ENCODE peak calls at places on chromosomes 13 and 19, in six cellular contexts. E, P, N, C, H and Y are unnamed samples.
A peak's percentile ranks its signal among the peaks of the same experiment; 100 is the strongest.

GRCh38 chr13:52786747-52787146 is 47.1 kb upstream of the CNMD start:
- DNase-seq in E (no peak), P (no peak), N (no peak), C (no peak), H (no peak), Y (no peak)

GRCh38 chr19:19026299-19026971 is 6.9 kb downstream of the SUGP2 start:
- DNase-seq in E (no peak), P (peak; percentile 42), N (no peak), C (no peak), H (peak; percentile 66), Y (peak; percentile 21)

GRCh38 chr19:21587117-21587461 is 81.7 kb downstream of the ZNF429 start:
- DNase-seq in E (no peak), P (peak; percentile 58), N (no peak), C (peak; percentile 38), H (peak; percentile 22), Y (no peak)

GRCh38 chr13:29594310-29594709 is 1.2 kb downstream of the SLC7A1 start:
- DNase-seq in E (peak; percentile 69), P (peak; percentile 64), N (peak; percentile 89), C (no peak), H (peak; percentile 37), Y (peak; percentile 54)

GRCh38 chr13:113863511-113864302 is at the start of gene GAS6:
- DNase-seq in E (peak; percentile 81), P (peak; percentile 74), N (no peak), C (peak; percentile 79), H (peak; percentile 76), Y (peak; percentile 31)

GRCh38 chr19:39676004-39676403 is 20.3 kb downstream of the LGALS16 start:
- DNase-seq in E (no peak), P (no peak), N (no peak), C (no peak), H (no peak), Y (no peak)

GRCh38 chr19:16435238-16435911 is 36.4 kb downstream of the EPS15L1 start:
- DNase-seq in E (peak; percentile 63), P (peak; percentile 33), N (peak; percentile 96), C (peak; percentile 55), H (no peak), Y (peak; percentile 96)

GRCh38 chr13:51240888-51241475 is 18.8 kb downstream of the FAM124A start:
- DNase-seq in E (no peak), P (no peak), N (no peak), C (no peak), H (no peak), Y (peak; percentile 51)

GRCh38 chr13:97380696-97381095 is 53.3 kb upstream of the RAP2A start:
- DNase-seq in E (no peak), P (no peak), N (no peak), C (no peak), H (no peak), Y (no peak)

GRCh38 chr19:50669319-50670101 is 20.3 kb downstream of the C19orf81 start:
- DNase-seq in E (peak; percentile 57), P (peak; percentile 27), N (no peak), C (no peak), H (no peak), Y (peak; percentile 51)

GRCh38 chr19:45999653-46000121 is 4.4 kb downstream of the CCDC61 start:
- DNase-seq in E (no peak), P (peak; percentile 25), N (no peak), C (no peak), H (no peak), Y (no peak)

GRCh38 chr13:74061939-74062595 is 72.1 kb downstream of the KLF12 start:
- DNase-seq in E (no peak), P (no peak), N (peak; percentile 50), C (no peak), H (no peak), Y (peak; percentile 36)

GRCh38 chr19:35959040-35959967 is 23.1 kb downstream of the LRFN3 start:
- DNase-seq in E (peak; percentile 85), P (peak; percentile 39), N (no peak), C (peak; percentile 33), H (peak; percentile 59), Y (no peak)
- H3K4me3 ChIP-seq in E (peak overlapping the region; percentile 34), P (no peak overlapping the region), N (no peak overlapping the region), C (no peak overlapping the region), H (no peak overlapping the region), Y (no peak overlapping the region)

DNA sequence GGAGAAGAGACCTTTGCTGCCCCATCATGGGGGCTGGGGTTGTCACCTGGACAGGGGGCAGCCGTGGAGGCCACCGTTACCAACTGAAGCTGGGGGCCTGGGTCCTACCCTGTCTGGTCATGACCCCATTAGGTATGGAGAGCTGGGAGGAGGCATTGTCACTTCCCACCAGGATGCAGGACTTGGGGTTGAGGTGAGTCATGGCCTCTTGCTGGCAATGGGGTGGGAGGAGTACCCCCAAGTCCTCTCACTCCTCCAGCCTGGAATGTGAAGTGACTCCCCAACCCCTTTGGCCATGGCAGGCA is 9.0 kb downstream of the EGLN2 start:
- DNase-seq in E (no peak), P (no peak), N (no peak), C (no peak), H (no peak), Y (no peak)
- H3K27ac ChIP-seq in E (peak overlapping the region; percentile 9), P (no peak overlapping the region), N (no peak overlapping the region), C (peak overlapping the region; percentile 99), H (no peak overlapping the region), Y (no peak overlapping the region)

GRCh38 chr13:77919351-77920294 is 992 bp upstream of the EDNRB start:
- DNase-seq in E (peak; percentile 52), P (peak; percentile 29), N (peak; percentile 20), C (peak; percentile 59), H (peak; percentile 46), Y (peak; percentile 61)

GRCh38 chr13:77916481-77916880 is 2.1 kb downstream of the EDNRB start:
- DNase-seq in E (no peak), P (no peak), N (no peak), C (no peak), H (no peak), Y (no peak)

GRCh38 chr13:77915676-77916075 is 3.0 kb downstream of the EDNRB start:
- DNase-seq in E (no peak), P (no peak), N (no peak), C (no peak), H (no peak), Y (no peak)

DNA sequence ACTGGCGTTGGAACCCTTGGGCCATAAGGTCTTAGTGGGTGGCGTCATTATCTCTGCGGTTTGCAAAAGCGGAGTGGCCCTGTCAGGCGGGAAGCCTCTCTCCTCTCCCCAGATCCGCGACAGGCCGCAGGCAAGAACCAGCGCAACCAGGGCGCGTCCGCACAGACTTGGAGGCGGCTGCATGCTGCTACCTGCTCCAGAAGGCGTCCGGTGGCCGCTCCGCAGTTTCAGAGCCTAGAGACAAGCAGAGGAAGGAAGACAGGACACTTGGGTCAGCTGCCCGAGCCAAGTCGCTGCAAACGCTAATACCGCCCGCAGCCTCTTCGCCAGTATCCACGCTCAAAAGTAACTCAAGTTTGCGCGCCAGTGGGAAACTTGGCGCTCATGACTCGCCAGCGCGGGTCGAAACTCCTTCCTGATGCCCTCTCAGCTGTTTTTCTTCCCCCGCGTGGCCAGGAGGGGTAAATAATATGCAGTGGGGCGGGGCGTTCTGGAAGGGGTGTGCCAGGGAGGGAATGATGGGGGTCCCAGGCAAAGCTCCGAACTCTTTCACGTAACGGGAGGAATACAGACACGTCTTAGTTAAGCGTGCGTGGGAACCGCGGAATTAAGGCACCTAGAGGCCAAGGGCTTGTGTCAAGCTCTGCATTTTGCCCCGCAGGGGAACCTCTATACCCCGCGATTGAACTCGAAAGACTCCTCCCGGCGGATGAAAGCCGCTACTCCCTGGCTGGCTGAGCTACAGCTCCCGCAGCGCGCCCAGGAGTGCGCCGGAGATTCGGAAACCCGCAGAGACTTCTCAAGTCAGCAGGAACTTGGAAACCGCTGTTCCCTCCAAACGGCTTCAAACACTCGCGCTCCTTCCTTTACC is at the start of gene EDNRB:
- DNase-seq in E (peak; percentile 51), P (peak; percentile 21), N (peak; percentile 17), C (peak; percentile 73), H (peak; percentile 40), Y (peak; percentile 52)
- TF ChIP-seq CTCF in E (no peak), P (no peak), N (peak; percentile 8), C (no peak), H (no peak), Y (peak; percentile 18)

GRCh38 chr19:8643860-8644653 is 13.6 kb downstream of the NFILZ start:
- DNase-seq in E (no peak), P (no peak), N (no peak), C (no peak), H (no peak), Y (no peak)
- H3K4me3 ChIP-seq in E (no peak overlapping the region), P (no peak overlapping the region), N (no peak overlapping the region), C (no peak overlapping the region), H (no peak overlapping the region), Y (no peak overlapping the region)

GRCh38 chr19:11576186-11576585 is 1.3 kb downstream of the ACP5 start:
- DNase-seq in E (no peak), P (no peak), N (no peak), C (no peak), H (no peak), Y (no peak)

GRCh38 chr19:11578342-11579142 is 1.1 kb upstream of the ACP5 start:
- DNase-seq in E (peak; percentile 75), P (peak; percentile 61), N (no peak), C (peak; percentile 62), H (peak; percentile 71), Y (peak; percentile 20)

GRCh38 chr19:11574689-11575088 is 2.8 kb downstream of the ACP5 start:
- DNase-seq in E (peak; percentile 68), P (no peak), N (no peak), C (no peak), H (no peak), Y (no peak)

GRCh38 chr19:11580665-11581418 is 3.4 kb upstream of the ACP5 start:
- DNase-seq in E (no peak), P (no peak), N (no peak), C (no peak), H (no peak), Y (no peak)

GRCh38 chr19:11577451-11578341 is at the start of gene ACP5:
- DNase-seq in E (no peak), P (no peak), N (no peak), C (no peak), H (no peak), Y (no peak)
- H3K27ac ChIP-seq in E (peak within 1 kb of the TSS; percentile 70), P (peak within 1 kb of the TSS; percentile 55), N (no peak within 1 kb of the TSS), C (no peak within 1 kb of the TSS), H (no peak within 1 kb of the TSS), Y (no peak within 1 kb of the TSS)